ENCODE peak calls at places on chromosomes 12 and 14, in five cellular contexts. A is tibial artery, Y is gastrocnemius medialis, I is heart left ventricle, F is fibroblast of lung. P is an unnamed sample. For H3K4me1, the result is how much of the 10 kb centered on the place peaks cover.

GRCh38 chr14:69072584-69072983 is 80.3 kb downstream of the DCAF5 start:
- DNase-seq in A (no peak), Y (no peak), I (no peak), F (no peak), P (no peak)

GRCh38 chr12:131620946-131621681 is 89.8 kb upstream of the SFSWAP start:
- DNase-seq in A (no peak), Y (no peak), I (peak), F (no peak), P (no peak)

GRCh38 chr12:49979791-49980190 is 7.0 kb downstream of the AQP6 start:
- DNase-seq in A (no peak), Y (no peak), I (no peak), F (no peak), P (no peak)

GRCh38 chr12:104524026-104524425 is 67.3 kb downstream of the CHST11 start:
- DNase-seq in A (no peak), Y (no peak), I (no peak), F (no peak), P (no peak)

GRCh38 chr12:53508534-53509199 is 1.4 kb upstream of the NPFF start:
- DNase-seq in A (peak), Y (peak), I (peak), F (peak), P (peak)

GRCh38 chr12:45914090-45914489 is 76.3 kb downstream of the SCAF11 start:
- DNase-seq in A (no peak), Y (no peak), I (no peak), F (peak), P (no peak)

GRCh38 chr12:80151131-80151530 is 51.8 kb downstream of the OTOGL start:
- DNase-seq in A (no peak), Y (no peak), I (no peak), F (no peak), P (no peak)

GRCh38 chr12:53200107-53200457 is 7.0 kb downstream of the ITGB7 start:
- DNase-seq in A (no peak), Y (no peak), I (no peak), F (no peak), P (no peak)

GRCh38 chr14:102605026-102605425 is 12.6 kb downstream of the RCOR1 start:
- DNase-seq in A (no peak), Y (no peak), I (no peak), F (no peak), P (no peak)

DNA sequence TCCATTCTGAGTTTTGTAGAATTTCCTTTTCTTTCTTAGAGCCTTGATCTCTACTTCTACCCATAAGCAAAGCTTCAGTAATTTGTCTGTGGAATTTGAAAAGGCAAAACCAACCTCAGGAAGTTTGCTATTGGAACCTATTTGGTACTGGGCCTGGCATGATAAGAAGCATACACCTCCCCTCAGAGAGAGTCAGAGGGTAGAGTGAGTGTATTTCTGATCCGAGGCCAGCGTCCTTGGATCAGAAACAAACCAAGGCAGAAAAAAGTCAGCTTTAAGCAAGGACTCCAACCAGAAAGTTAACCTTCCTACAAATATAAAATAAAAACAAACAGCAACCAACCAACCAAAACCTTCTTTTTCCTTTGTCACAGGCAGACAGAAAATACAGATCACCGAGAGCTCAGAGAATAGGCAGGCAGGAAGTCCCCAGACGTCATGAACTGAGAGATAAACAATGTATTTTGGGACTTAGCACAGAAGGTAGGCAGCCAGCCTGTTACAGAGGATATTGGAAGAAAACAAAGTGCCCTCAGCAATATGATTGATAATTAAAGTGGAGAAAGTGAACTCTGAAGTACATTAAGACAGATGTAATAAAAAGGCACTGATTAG is 141.5 kb downstream of the NEDD1 start:
- DNase-seq in A (no peak), Y (no peak), I (no peak), F (no peak), P (no peak)
- H3K27ac ChIP-seq in A (no peak), Y (no peak), I (no peak), F (no peak), P (no peak)

GRCh38 chr12:4874671-4875070 is 35.0 kb upstream of the KCNA1 start:
- DNase-seq in A (no peak), Y (no peak), I (no peak), F (no peak), P (no peak)
- TF ChIP-seq CTCF in A (no peak), Y (no peak), I (no peak), F (no peak), P (no peak)

GRCh38 chr12:110307372-110307771 is 26.3 kb downstream of the ATP2A2 start:
- DNase-seq in A (no peak), Y (no peak), I (no peak), F (peak), P (no peak)
- H3K4me1 ChIP-seq in A (under half), Y (half or more), I (under half), F (under half), P (under half)

DNA sequence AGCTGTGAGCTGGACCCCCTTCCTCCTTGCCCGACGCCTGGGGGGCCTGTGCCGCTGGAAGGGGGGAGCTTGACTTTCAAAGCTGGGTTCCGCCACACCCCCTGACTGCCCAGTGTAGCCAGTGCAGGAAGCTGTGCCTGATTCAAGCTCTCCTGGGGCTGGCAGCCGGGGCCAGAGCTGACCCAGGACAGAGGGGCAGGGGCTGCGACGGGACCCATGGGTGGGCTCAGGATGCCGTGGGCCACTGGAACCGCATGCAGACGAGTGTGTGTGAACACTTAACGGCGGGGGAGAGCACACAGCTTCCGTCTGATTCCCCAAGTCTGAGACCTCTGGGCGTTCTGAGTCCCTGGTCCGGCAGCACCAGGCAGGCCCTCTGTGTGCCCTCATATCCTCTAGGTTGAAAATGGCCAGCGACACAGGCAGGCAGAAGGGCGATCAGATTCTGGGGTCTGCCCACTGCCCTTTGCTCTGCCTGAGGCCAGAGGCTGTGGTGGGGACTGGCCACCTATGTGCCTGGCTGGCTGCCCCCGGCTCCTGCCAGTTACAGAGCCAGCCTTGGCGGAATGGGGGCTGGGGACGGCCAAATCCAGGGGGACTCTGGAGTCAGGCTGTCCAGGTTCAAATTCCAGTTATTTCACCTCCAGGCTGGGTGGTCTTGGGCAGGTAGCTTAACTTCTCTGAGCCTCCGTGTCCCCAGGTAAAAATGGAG is 54.0 kb downstream of the CYP46A1 start:
- DNase-seq in A (no peak), Y (no peak), I (no peak), F (no peak), P (no peak)
- H3K27ac ChIP-seq in A (peak), Y (peak), I (peak), F (no peak), P (peak)

GRCh38 chr14:36212577-36212976 is 36.1 kb upstream of the PTCSC3 start:
- DNase-seq in A (no peak), Y (no peak), I (no peak), F (no peak), P (no peak)

GRCh38 chr14:36208690-36209278 is 32.3 kb upstream of the PTCSC3 start:
- DNase-seq in A (no peak), Y (no peak), I (no peak), F (no peak), P (no peak)

GRCh38 chr14:36204674-36205073 is 28.2 kb upstream of the PTCSC3 start:
- DNase-seq in A (no peak), Y (no peak), I (no peak), F (no peak), P (no peak)

GRCh38 chr14:36212987-36213386 is 36.5 kb upstream of the PTCSC3 start:
- DNase-seq in A (no peak), Y (no peak), I (no peak), F (no peak), P (no peak)

GRCh38 chr14:36207500-36207899 is 31.0 kb upstream of the PTCSC3 start:
- DNase-seq in A (no peak), Y (no peak), I (no peak), F (no peak), P (no peak)
- TF ChIP-seq CTCF in A (no peak), Y (no peak), I (peak), F (peak), P (no peak)

DNA sequence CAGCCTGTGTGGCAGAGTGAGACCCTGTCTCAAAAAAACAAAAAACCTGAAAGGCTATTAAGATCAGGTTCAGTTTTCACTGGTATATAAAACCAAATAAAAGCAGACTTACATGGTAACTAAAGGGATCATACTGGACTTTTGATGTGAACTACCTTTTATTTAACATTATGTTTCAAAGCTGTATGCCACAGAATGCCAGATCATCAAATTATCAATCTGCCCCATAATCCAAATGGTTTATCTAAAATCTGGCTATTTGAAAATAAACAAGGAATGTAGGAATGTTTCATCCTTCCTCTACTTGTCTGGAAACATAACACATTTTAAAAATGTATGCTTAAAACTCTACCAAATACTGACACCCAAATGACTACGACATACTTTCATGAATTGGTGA is 14.2 kb downstream of the NID2 start:
- DNase-seq in A (no peak), Y (no peak), I (no peak), F (no peak), P (no peak)
- H3K4me1 ChIP-seq in A (under half), Y (under half), I (under half), F (under half), P (half or more)

GRCh38 chr14:104989951-104990303 is 4.3 kb downstream of the CLBA1 start:
- DNase-seq in A (no peak), Y (no peak), I (no peak), F (no peak), P (no peak)
- H3K27ac ChIP-seq in A (no peak), Y (no peak), I (no peak), F (no peak), P (no peak)

GRCh38 chr12:31524791-31525495 is 66.0 kb downstream of the DENND5B start:
- DNase-seq in A (no peak), Y (no peak), I (no peak), F (peak), P (no peak)

GRCh38 chr12:31519525-31519924 is 71.4 kb downstream of the DENND5B start:
- DNase-seq in A (no peak), Y (no peak), I (no peak), F (no peak), P (no peak)

GRCh38 chr12:31522607-31523006 is 68.3 kb downstream of the DENND5B start:
- DNase-seq in A (no peak), Y (no peak), I (no peak), F (no peak), P (no peak)

GRCh38 chr12:31523306-31523705 is 67.6 kb downstream of the DENND5B start:
- DNase-seq in A (no peak), Y (no peak), I (no peak), F (peak), P (no peak)

GRCh38 chr12:31521972-31522371 is 69.0 kb downstream of the DENND5B start:
- DNase-seq in A (no peak), Y (no peak), I (no peak), F (no peak), P (no peak)
- TF ChIP-seq CTCF in A (no peak), Y (no peak), I (no peak), F (no peak), P (no peak)

P was measured in right atrium auricular region.